ENCODE peak calls at places on chromosomes 1 and 21, in seven cellular contexts. D is coronary artery, O is anterior cingulate cortex, K is T-helper 17 cell, Y is EL, J is NCI-H1105, H is SHP77 treated with DMSO at 0.1 percent for 48 hours. V is an unnamed sample.

GRCh38 chr1:112394743-112395062 is 1.3 kb upstream of the CTTNBP2NL start:
- DNase-seq in D (no peak), O (no peak), K (no peak), Y (no peak), J (no peak), H (no peak), V (no peak)

GRCh38 chr1:210741564-210741963 is 392.4 kb downstream of the KCNH1 start:
- DNase-seq in D (no peak), O (no peak), K (no peak), Y (no peak), J (no peak), H (no peak), V (no peak)

GRCh38 chr1:3306583-3307285 is 147.7 kb upstream of the ARHGEF16 start:
- DNase-seq in D (no peak), O (no peak), K (no peak), Y (peak; percentile 72), J (no peak), H (no peak), V (no peak)

GRCh38 chr1:38831753-38832734 is 27.5 kb downstream of the RRAGC start:
- DNase-seq in D (no peak), O (no peak), K (no peak), Y (peak; percentile 12), J (no peak), H (no peak), V (no peak)

GRCh38 chr1:118949317-118949716 is 38.8 kb downstream of the TBX15 start:
- DNase-seq in D (no peak), O (no peak), K (no peak), Y (peak; percentile 50), J (no peak), H (no peak), V (no peak)

GRCh38 chr1:29677028-29678024 is 441.0 kb downstream of the PTPRU start:
- DNase-seq in D (peak; percentile 31), O (no peak), K (no peak), Y (no peak), J (no peak), H (no peak), V (no peak)

GRCh38 chr1:1013105-1013921 is at the start of gene ISG15:
- DNase-seq in D (peak; percentile 95), O (peak; percentile 77), K (peak; percentile 79), Y (peak; percentile 97), J (peak; percentile 52), H (peak; percentile 60), V (peak; percentile 58)

GRCh38 chr1:23696335-23696989 is 4.9 kb downstream of the RPL11 start:
- DNase-seq in D (no peak), O (no peak), K (no peak), Y (no peak), J (no peak), H (no peak), V (no peak)

GRCh38 chr1:204649756-204650155 is 35.8 kb downstream of the LRRN2 start:
- DNase-seq in D (no peak), O (no peak), K (no peak), Y (no peak), J (peak; percentile 98), H (peak; percentile 48), V (no peak)

GRCh38 chr21:42656872-42657271 is 3.5 kb downstream of the PDE9A start:
- DNase-seq in D (no peak), O (no peak), K (no peak), Y (no peak), J (no peak), H (no peak), V (no peak)

GRCh38 chr1:14037101-14037807 is 337.3 kb downstream of the PRDM2 start:
- DNase-seq in D (no peak), O (no peak), K (no peak), Y (no peak), J (no peak), H (peak; percentile 41), V (no peak)

GRCh38 chr1:20589331-20590312 is 725 bp downstream of the CDA start:
- DNase-seq in D (no peak), O (no peak), K (no peak), Y (peak; percentile 47), J (no peak), H (no peak), V (peak; percentile 42)

GRCh38 chr1:212415107-212415841 is 588 bp upstream of the PACC1 start:
- DNase-seq in D (no peak), O (peak; percentile 82), K (no peak), Y (no peak), J (no peak), H (no peak), V (peak; percentile 46)

GRCh38 chr1:167454929-167455785 is 63.2 kb downstream of the CD247 start:
- DNase-seq in D (peak; percentile 83), O (peak; percentile 38), K (peak; percentile 80), Y (peak; percentile 52), J (peak; percentile 75), H (peak; percentile 35), V (peak; percentile 65)

GRCh38 chr1:110196917-110197782 is 13.0 kb upstream of the KCNC4 start:
- DNase-seq in D (no peak), O (no peak), K (peak; percentile 31), Y (peak; percentile 46), J (peak; percentile 52), H (peak; percentile 77), V (peak; percentile 57)

GRCh38 chr1:226107471-226108460 is 45.2 kb downstream of the H3-3A start:
- DNase-seq in D (no peak), O (no peak), K (no peak), Y (no peak), J (no peak), H (no peak), V (no peak)

GRCh38 chr1:11882814-11883538 is 24.2 kb upstream of the NPPB start:
- DNase-seq in D (no peak), O (no peak), K (no peak), Y (no peak), J (no peak), H (peak; percentile 7), V (no peak)

GRCh38 chr1:19294638-19295037 is 6.1 kb upstream of the AKR7A3 start:
- DNase-seq in D (no peak), O (no peak), K (no peak), Y (no peak), J (no peak), H (no peak), V (no peak)

GRCh38 chr1:154586641-154587040 is 19.1 kb downstream of the CHRNB2 start:
- DNase-seq in D (no peak), O (no peak), K (no peak), Y (no peak), J (no peak), H (no peak), V (no peak)

GRCh38 chr21:34274001-34274400 is 89.8 kb upstream of the KCNE2 start:
- DNase-seq in D (no peak), O (no peak), K (no peak), Y (peak; percentile 25), J (no peak), H (no peak), V (no peak)

GRCh38 chr1:175250027-175250426 is 57.5 kb upstream of the KIAA0040 start:
- DNase-seq in D (no peak), O (no peak), K (no peak), Y (no peak), J (no peak), H (no peak), V (no peak)

GRCh38 chr21:42560517-42561179 is 47.0 kb downstream of the SLC37A1 start:
- DNase-seq in D (no peak), O (no peak), K (no peak), Y (no peak), J (no peak), H (no peak), V (no peak)

GRCh38 chr1:53298163-53298685 is 29.6 kb downstream of the LRP8 start:
- DNase-seq in D (no peak), O (no peak), K (no peak), Y (no peak), J (no peak), H (no peak), V (no peak)

V was measured in frontal cortex.